ENCODE peak calls at places on chromosomes 7 and 10, in five cellular contexts. V is A549, K is GM12878, I is K562, A is HepG2. E is an unnamed sample.

GRCh38 chr7:121994625-121995410 is 121.9 kb downstream of the PTPRZ1 start:
- DNase-seq in V (peak; percentile 77), K (no peak), I (peak; percentile 73), A (peak; percentile 70), E (peak; percentile 81)

GRCh38 chr10:22765660-22766547 is 51.5 kb upstream of the PIP4K2A start:
- DNase-seq in V (no peak), K (peak; percentile 80), I (no peak), A (no peak), E (no peak)

GRCh38 chr10:22417736-22418268 is 72.5 kb downstream of the SPAG6 start:
- DNase-seq in V (no peak), K (no peak), I (no peak), A (no peak), E (no peak)

GRCh38 chr7:104848386-104848990 is 165.5 kb upstream of the KMT2E start:
- DNase-seq in V (peak; percentile 38), K (no peak), I (peak; percentile 70), A (peak; percentile 35), E (peak; percentile 34)

GRCh38 chr7:18356195-18356645 is 139.3 kb upstream of the HDAC9 start:
- DNase-seq in V (peak; percentile 28), K (no peak), I (peak; percentile 12), A (peak; percentile 8), E (peak; percentile 28)

GRCh38 chr10:110447886-110448285 is 49.8 kb upstream of the DUSP5 start:
- DNase-seq in V (no peak), K (no peak), I (no peak), A (no peak), E (no peak)

GRCh38 chr10:130929422-130930325 is 381.8 kb downstream of the TCERG1L start:
- DNase-seq in V (no peak), K (no peak), I (no peak), A (no peak), E (no peak)

GRCh38 chr7:36852017-36852416 is 127.7 kb upstream of the AOAH start:
- DNase-seq in V (no peak), K (no peak), I (no peak), A (no peak), E (no peak)

GRCh38 chr10:91409069-91409868 is 875 bp upstream of the HECTD2 start:
- DNase-seq in V (peak; percentile 86), K (no peak), I (peak; percentile 60), A (peak; percentile 53), E (peak; percentile 80)

GRCh38 chr10:132942101-132942739 is at the start of gene CFAP46:
- DNase-seq in V (peak; percentile 73), K (no peak), I (no peak), A (no peak), E (peak; percentile 44)

GRCh38 chr7:46534593-46535271 is 613.7 kb upstream of the IGFBP3 start:
- DNase-seq in V (peak; percentile 51), K (no peak), I (no peak), A (no peak), E (peak; percentile 93)

GRCh38 chr10:86711237-86711956 is 43.1 kb downstream of the LDB3 start:
- DNase-seq in V (peak; percentile 90), K (peak; percentile 45), I (peak; percentile 86), A (peak; percentile 62), E (peak; percentile 85)

GRCh38 chr7:2120251-2120660 is 112.5 kb downstream of the MAD1L1 start:
- DNase-seq in V (no peak), K (no peak), I (no peak), A (no peak), E (no peak)

GRCh38 chr10:44132361-44133289 is 252.3 kb downstream of the CXCL12 start:
- DNase-seq in V (no peak), K (no peak), I (no peak), A (no peak), E (no peak)

GRCh38 chr7:140084142-140084655 is 21.4 kb upstream of the PARP12 start:
- DNase-seq in V (no peak), K (no peak), I (no peak), A (no peak), E (no peak)

GRCh38 chr10:43195557-43195956 is 57.3 kb downstream of the CSGALNACT2 start:
- DNase-seq in V (no peak), K (no peak), I (no peak), A (no peak), E (no peak)

GRCh38 chr10:82757397-82757796 is 882.4 kb downstream of the NRG3 start:
- DNase-seq in V (no peak), K (no peak), I (no peak), A (no peak), E (no peak)

GRCh38 chr7:131957338-131958025 is 401.1 kb upstream of the PODXL start:
- DNase-seq in V (no peak), K (no peak), I (no peak), A (no peak), E (no peak)

GRCh38 chr7:128909605-128910568 is 622 bp downstream of the KCP start:
- DNase-seq in V (no peak), K (no peak), I (no peak), A (no peak), E (peak; percentile 23)

GRCh38 chr7:26379711-26380110 is 88.0 kb downstream of the SNX10 start:
- DNase-seq in V (no peak), K (no peak), I (no peak), A (no peak), E (no peak)

GRCh38 chr10:6928531-6929080 is 348.5 kb upstream of the PRKCQ start:
- DNase-seq in V (no peak), K (no peak), I (no peak), A (no peak), E (no peak)

GRCh38 chr10:46282460-46283216 is 4.2 kb upstream of the ANTXRL start:
- DNase-seq in V (peak; percentile 73), K (no peak), I (peak; percentile 65), A (peak; percentile 33), E (peak; percentile 62)

GRCh38 chr10:15225511-15225910 is 57.0 kb upstream of the NMT2 start:
- DNase-seq in V (no peak), K (no peak), I (no peak), A (no peak), E (no peak)

GRCh38 chr10:11218395-11218794 is 200.7 kb downstream of the CELF2 start:
- DNase-seq in V (no peak), K (no peak), I (no peak), A (no peak), E (no peak)

GRCh38 chr10:65793738-65794425 is 1132.0 kb upstream of the LRRTM3 start:
- DNase-seq in V (peak; percentile 8), K (no peak), I (no peak), A (no peak), E (no peak)

GRCh38 chr7:2897023-2897422 is 52.9 kb upstream of the GNA12 start:
- DNase-seq in V (no peak), K (no peak), I (no peak), A (no peak), E (no peak)

GRCh38 chr7:49875336-49875735 is 101.9 kb downstream of the VWC2 start:
- DNase-seq in V (no peak), K (no peak), I (no peak), A (no peak), E (no peak)

GRCh38 chr10:43874984-43875383 is 226.3 kb upstream of the ZNF32 start:
- DNase-seq in V (no peak), K (no peak), I (no peak), A (no peak), E (no peak)

GRCh38 chr7:135217645-135218509 is 6.6 kb upstream of the WDR91 start:
- DNase-seq in V (peak; percentile 33), K (no peak), I (no peak), A (peak; percentile 77), E (no peak)

GRCh38 chr10:97573021-97573420 is 442 bp downstream of the ANKRD2 start:
- DNase-seq in V (peak; percentile 35), K (no peak), I (no peak), A (no peak), E (peak; percentile 30)

GRCh38 chr10:24790599-24790998 is 66.9 kb upstream of the ARHGAP21 start:
- DNase-seq in V (no peak), K (no peak), I (peak; percentile 11), A (no peak), E (no peak)

GRCh38 chr10:18043148-18043547 is 91.4 kb downstream of the SLC39A12 start:
- DNase-seq in V (no peak), K (no peak), I (no peak), A (no peak), E (peak; percentile 81)
- TF ChIP-seq BHLHE40 in V (no peak), K (no peak), I (no peak), A (no peak), E (no peak)

DNA sequence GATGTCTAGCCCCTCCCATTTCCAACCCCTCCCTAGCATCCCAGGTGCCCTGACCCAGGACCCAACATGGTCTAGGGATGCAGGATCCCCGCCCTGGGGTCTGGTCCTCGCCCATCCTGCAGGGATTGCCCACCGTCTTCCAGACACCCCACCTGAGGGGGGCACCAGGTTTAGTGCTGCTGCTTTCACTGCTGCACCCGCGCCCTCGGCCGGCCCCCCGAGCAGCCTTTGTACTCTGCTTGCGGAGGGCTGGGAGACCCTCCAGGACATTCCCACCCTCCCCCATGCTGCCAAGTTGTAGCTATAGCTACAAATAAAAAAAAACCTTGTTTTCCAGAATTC is 9.6 kb downstream of the ZYX start:
- DNase-seq in V (no peak), K (no peak), I (no peak), A (no peak), E (no peak)
- H3K4me1 ChIP-seq in V (peaks cover 20% of the 10 kb centered on the region), K (peaks cover 7% of the 10 kb centered on the region), I (peaks cover 28% of the 10 kb centered on the region), A (peaks cover 69% of the 10 kb centered on the region), E (peaks cover 46% of the 10 kb centered on the region)

GRCh38 chr7:936131-937054 is 18.1 kb downstream of the ADAP1 start:
- DNase-seq in V (peak; percentile 48), K (peak; percentile 92), I (no peak), A (no peak), E (peak; percentile 28)
- TF ChIP-seq BHLHE40 in V (no peak), K (peak; percentile 99), I (no peak), A (no peak), E (no peak)

DNA sequence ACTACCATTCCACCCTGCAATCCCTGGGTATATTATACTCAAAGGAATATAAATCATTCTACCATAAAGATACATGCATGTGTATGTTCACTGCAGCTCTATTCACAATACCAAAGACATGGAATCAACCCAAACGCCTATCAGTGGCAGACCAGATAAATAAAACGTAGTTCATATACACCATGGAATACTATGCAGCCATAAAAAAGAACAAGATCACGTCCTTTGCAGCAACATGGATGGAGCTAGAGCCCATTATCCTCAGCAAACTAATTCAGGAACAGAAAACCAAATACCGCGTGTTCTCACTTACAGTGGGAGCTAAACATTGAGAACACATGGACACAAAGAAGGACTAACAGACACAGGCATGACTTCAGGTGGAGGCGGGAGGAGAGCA is 138.3 kb downstream of the DYNC2I1 start:
- DNase-seq in V (no peak), K (no peak), I (no peak), A (no peak), E (no peak)
- H3K4me1 ChIP-seq in V (peaks cover 3% of the 10 kb centered on the region), K (no peaks in the 10 kb centered on the region), I (peaks cover 29% of the 10 kb centered on the region), A (no peaks in the 10 kb centered on the region), E (no peaks in the 10 kb centered on the region)

DNA sequence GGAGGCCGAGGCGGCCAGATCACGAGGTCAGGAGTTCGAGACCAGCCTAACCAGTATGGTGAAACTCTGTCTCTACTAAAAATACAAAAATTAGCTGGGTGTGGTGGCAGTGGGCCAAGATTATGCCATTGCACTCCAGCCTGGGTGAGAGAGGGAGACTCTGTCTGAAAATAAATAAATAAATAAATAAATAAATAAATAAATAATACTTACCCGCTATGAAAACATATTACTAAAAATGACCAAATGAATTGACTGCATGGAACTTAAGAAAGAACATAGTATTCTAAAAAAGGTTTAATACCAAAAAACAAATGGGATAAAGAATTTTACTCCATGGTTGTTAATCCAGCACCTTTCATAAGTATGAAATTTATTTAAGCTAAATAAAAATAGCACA is 305.0 kb downstream of the GATA3 start:
- DNase-seq in V (no peak), K (no peak), I (no peak), A (no peak), E (no peak)
- TF ChIP-seq BHLHE40 in V (no peak), K (no peak), I (no peak), A (no peak), E (no peak)

GRCh38 chr7:56053993-56054392 is 2.4 kb downstream of the CCT6A start:
- DNase-seq in V (no peak), K (no peak), I (no peak), A (no peak), E (no peak)
- H3K4me1 ChIP-seq in V (peaks cover 34% of the 10 kb centered on the region), K (peaks cover 14% of the 10 kb centered on the region), I (peaks cover 18% of the 10 kb centered on the region), A (peaks cover 73% of the 10 kb centered on the region), E (peaks cover 4% of the 10 kb centered on the region)